ENCODE peak calls at places on chromosomes 3 and 15, in seven cellular contexts. Z, K, A, U, N, F and J are unnamed samples.

GRCh38 chr3:123081718-123082369 is 15.0 kb downstream of the PDIA5 start:
- DNase-seq in Z (no peak), A (no peak), F (no peak), U (no peak), K (no peak), N (no peak), J (no peak)

GRCh38 chr15:99408236-99409096 is 157.2 kb downstream of the LRRC28 start:
- DNase-seq in K (no peak), A (no peak), U (no peak), N (no peak), F (no peak), Z (no peak), J (no peak)

GRCh38 chr3:8780279-8780678 is 10.9 kb upstream of the OXTR start:
- DNase-seq in K (no peak), N (no peak), F (no peak), Z (no peak), U (no peak), A (no peak), J (no peak)

GRCh38 chr3:43389388-43390254 is 103.3 kb downstream of the SNRK start:
- DNase-seq in A (no peak), N (no peak), F (peak), Z (peak), U (peak), K (no peak), J (no peak)

GRCh38 chr15:93929375-93930094 is 301.8 kb upstream of the MCTP2 start:
- DNase-seq in U (no peak), Z (no peak), K (no peak), N (no peak), F (no peak), A (no peak), J (peak)

GRCh38 chr15:39574416-39574815 is 6.5 kb upstream of the THBS1 start:
- DNase-seq in Z (no peak), A (no peak), U (no peak), F (no peak), K (no peak), N (no peak), J (no peak)

GRCh38 chr15:78203346-78204225 is 30.8 kb downstream of the ACSBG1 start:
- DNase-seq in F (no peak), N (no peak), A (peak), K (no peak), U (no peak), Z (no peak), J (no peak)

GRCh38 chr3:44476181-44476599 is 1.3 kb downstream of the ZNF445 start:
- DNase-seq in F (peak), K (no peak), N (no peak), U (no peak), Z (no peak), A (no peak), J (no peak)

GRCh38 chr3:156548041-156548687 is 6.8 kb downstream of the SSR3 start:
- DNase-seq in F (no peak), N (peak), K (no peak), Z (no peak), U (no peak), A (no peak), J (no peak)

GRCh38 chr15:70892002-70892911 is at the start of the genes LRRC49 and THAP10:
- DNase-seq in K (peak), A (peak), Z (peak), F (peak), U (peak), N (peak), J (peak)

GRCh38 chr15:69457304-69458280 is 5.0 kb downstream of the RPLP1 start:
- DNase-seq in F (no peak), K (no peak), A (no peak), N (no peak), U (no peak), Z (no peak), J (no peak)

GRCh38 chr15:60184579-60184978 is 180.5 kb downstream of the FOXB1 start:
- DNase-seq in A (no peak), U (no peak), F (peak), K (no peak), Z (no peak), N (no peak), J (no peak)

GRCh38 chr15:70833897-70834765 is 19.8 kb downstream of the LARP6 start:
- DNase-seq in A (no peak), K (peak), F (peak), Z (no peak), N (no peak), U (no peak), J (no peak)

GRCh38 chr3:146223401-146224373 is 27.2 kb downstream of the PLSCR4 start:
- DNase-seq in K (no peak), Z (no peak), F (peak), A (no peak), N (no peak), U (no peak), J (no peak)

GRCh38 chr3:111810909-111811308 is 48.2 kb upstream of the PHLDB2 start:
- DNase-seq in N (no peak), Z (no peak), A (no peak), F (peak), K (no peak), U (no peak), J (no peak)

GRCh38 chr15:99447497-99448371 is 118.0 kb upstream of the MEF2A start:
- DNase-seq in Z (no peak), F (no peak), U (no peak), N (no peak), A (no peak), K (no peak), J (peak)

GRCh38 chr3:4674216-4674615 is 181.1 kb downstream of the ITPR1 start:
- DNase-seq in Z (no peak), K (no peak), N (no peak), U (no peak), A (no peak), F (no peak), J (no peak)

GRCh38 chr3:194255252-194256039 is 95.7 kb downstream of the CPN2 start:
- DNase-seq in K (no peak), U (peak), A (no peak), Z (peak), F (no peak), N (no peak), J (no peak)

GRCh38 chr3:64184621-64185020 is 40.6 kb downstream of the PRICKLE2 start:
- DNase-seq in N (no peak), U (no peak), A (no peak), Z (no peak), F (no peak), K (no peak), J (no peak)

GRCh38 chr15:81253846-81254245 is 57.2 kb downstream of the IL16 start:
- DNase-seq in N (no peak), Z (no peak), K (no peak), A (no peak), U (no peak), F (no peak), J (no peak)

GRCh38 chr3:84601303-84601702 is 357.5 kb upstream of the CADM2 start:
- DNase-seq in N (no peak), F (peak), U (no peak), Z (no peak), K (no peak), A (no peak), J (no peak)

GRCh38 chr15:69031013-69032001 is 16.8 kb downstream of the NOX5 start:
- DNase-seq in F (peak), A (no peak), Z (peak), N (peak), U (peak), K (no peak), J (peak)

GRCh38 chr3:66409771-66410355 is 91.0 kb downstream of the LRIG1 start:
- DNase-seq in N (no peak), Z (no peak), K (no peak), U (no peak), A (no peak), F (no peak), J (no peak)

GRCh38 chr15:73346735-73347312 is 21.9 kb downstream of the HCN4 start:
- DNase-seq in K (no peak), A (no peak), N (peak), U (peak), F (peak), Z (peak), J (peak)

GRCh38 chr15:88735212-88735611 is 68.0 kb upstream of the ACAN start:
- DNase-seq in N (no peak), F (no peak), A (no peak), K (no peak), U (no peak), Z (no peak), J (no peak)

GRCh38 chr15:51801391-51801835 is 28.0 kb upstream of the TMOD3 start:
- DNase-seq in N (peak), K (no peak), U (peak), F (peak), A (no peak), Z (no peak), J (peak)

GRCh38 chr15:70045045-70045444 is 52.7 kb downstream of the TLE3 start:
- DNase-seq in U (no peak), K (no peak), A (no peak), F (peak), Z (no peak), N (no peak), J (no peak)

GRCh38 chr15:62241135-62241770 is 76.2 kb upstream of the C2CD4B start:
- DNase-seq in U (peak), Z (no peak), K (no peak), N (peak), A (no peak), F (peak), J (peak)

GRCh38 chr3:52182203-52182602 is 15.8 kb upstream of the ALAS1 start:
- DNase-seq in Z (no peak), A (no peak), U (no peak), F (no peak), K (no peak), N (no peak), J (no peak)

GRCh38 chr3:57080171-57080570 is 19.7 kb downstream of the SPATA12 start:
- DNase-seq in U (no peak), N (no peak), A (no peak), Z (no peak), K (no peak), F (no peak), J (no peak)